ENCODE peak calls at places on chromosomes 1 and 21, in eight cellular contexts. M, X, R, D, J, E, I and N are unnamed samples.

GRCh38 chr1:12414444-12415238 is 184.8 kb downstream of the VPS13D start:
- DNase-seq in M (no peak), X (no peak), R (no peak), D (no peak), J (no peak), E (no peak), I (no peak), N (no peak)

GRCh38 chr1:76901158-76901767 is 34.0 kb downstream of the ST6GALNAC5 start:
- DNase-seq in M (peak; percentile 13), X (peak; percentile 15), R (peak; percentile 43), D (peak; percentile 63), J (no peak), E (no peak), I (peak; percentile 60), N (no peak)

GRCh38 chr1:25023190-25023578 is 93.1 kb upstream of the RUNX3 start:
- DNase-seq in M (no peak), X (no peak), R (no peak), D (no peak), J (no peak), E (no peak), I (no peak), N (no peak)

GRCh38 chr1:168092566-168093355 is 44.0 kb downstream of the GPR161 start:
- DNase-seq in M (no peak), X (no peak), R (peak; percentile 61), D (no peak), J (no peak), E (no peak), I (peak; percentile 24), N (no peak)

GRCh38 chr1:164772635-164773034 is 213.7 kb downstream of the PBX1 start:
- DNase-seq in M (no peak), X (no peak), R (peak; percentile 89), D (peak; percentile 49), J (no peak), E (peak; percentile 69), I (peak; percentile 83), N (peak; percentile 45)

GRCh38 chr1:2828586-2829250 is 27.2 kb upstream of the TTC34 start:
- DNase-seq in M (no peak), X (no peak), R (no peak), D (no peak), J (no peak), E (no peak), I (no peak), N (no peak)

GRCh38 chr1:13965770-13966398 is 265.9 kb downstream of the PRDM2 start:
- DNase-seq in M (no peak), X (no peak), R (peak; percentile 35), D (peak; percentile 75), J (peak; percentile 61), E (peak; percentile 50), I (peak; percentile 82), N (peak; percentile 34)

GRCh38 chr1:38589036-38589435 is 270.5 kb downstream of the RRAGC start:
- DNase-seq in M (no peak), X (no peak), R (no peak), D (no peak), J (no peak), E (peak; percentile 20), I (no peak), N (peak; percentile 55)

GRCh38 chr1:19639999-19640362 is 4.1 kb upstream of the NBL1 start:
- DNase-seq in M (no peak), X (no peak), R (peak; percentile 75), D (no peak), J (no peak), E (no peak), I (peak; percentile 46), N (no peak)

GRCh38 chr1:27858949-27859576 is 13.3 kb upstream of the THEMIS2 start:
- DNase-seq in M (no peak), X (no peak), R (no peak), D (no peak), J (no peak), E (no peak), I (no peak), N (no peak)

GRCh38 chr1:172286629-172287076 is 133.8 kb upstream of the C1orf105 start:
- DNase-seq in M (no peak), X (no peak), R (peak; percentile 26), D (peak; percentile 42), J (peak; percentile 19), E (peak; percentile 47), I (peak; percentile 88), N (no peak)

GRCh38 chr1:56978819-56979218 is 13.0 kb upstream of the C8B start:
- DNase-seq in M (no peak), X (no peak), R (no peak), D (no peak), J (no peak), E (no peak), I (no peak), N (no peak)

GRCh38 chr1:231934797-231935196 is 308.2 kb downstream of the DISC1 start:
- DNase-seq in M (no peak), X (no peak), R (peak; percentile 9), D (no peak), J (peak; percentile 34), E (no peak), I (no peak), N (no peak)

GRCh38 chr1:111920221-111921024 is 69.0 kb downstream of the KCND3 start:
- DNase-seq in M (no peak), X (no peak), R (peak; percentile 35), D (no peak), J (peak; percentile 59), E (peak; percentile 37), I (peak; percentile 58), N (peak; percentile 45)

GRCh38 chr1:21313146-21313885 is 23.1 kb upstream of the ECE1 start:
- DNase-seq in M (no peak), X (no peak), R (no peak), D (no peak), J (no peak), E (peak; percentile 81), I (peak; percentile 82), N (no peak)

GRCh38 chr1:158579733-158580132 is at the start of gene OR10X1:
- DNase-seq in M (no peak), X (no peak), R (no peak), D (no peak), J (no peak), E (no peak), I (no peak), N (no peak)

GRCh38 chr1:155003227-155003765 is 694 bp downstream of the ZBTB7B start:
- DNase-seq in M (no peak), X (no peak), R (peak; percentile 59), D (peak; percentile 69), J (no peak), E (peak; percentile 66), I (no peak), N (no peak)

GRCh38 chr1:19577001-19577400 is 67.1 kb upstream of the NBL1 start:
- DNase-seq in M (no peak), X (no peak), R (no peak), D (no peak), J (no peak), E (peak; percentile 47), I (peak; percentile 49), N (no peak)

GRCh38 chr1:41387667-41388091 is 26.4 kb downstream of the FOXO6 start:
- DNase-seq in M (no peak), X (no peak), R (no peak), D (peak; percentile 89), J (peak; percentile 31), E (peak; percentile 93), I (peak; percentile 61), N (peak; percentile 87)

GRCh38 chr21:16079830-16080229 is 350.0 kb downstream of the USP25 start:
- DNase-seq in M (no peak), X (no peak), R (peak; percentile 38), D (no peak), J (peak; percentile 35), E (no peak), I (no peak), N (no peak)

GRCh38 chr1:44168520-44169098 is 27.2 kb upstream of the KLF18 start:
- DNase-seq in M (no peak), X (no peak), R (peak; percentile 6), D (no peak), J (no peak), E (no peak), I (no peak), N (no peak)

GRCh38 chr1:92362970-92363369 is 64.1 kb downstream of the RPAP2 start:
- DNase-seq in M (no peak), X (no peak), R (no peak), D (no peak), J (no peak), E (no peak), I (no peak), N (no peak)

GRCh38 chr1:19010995-19011696 is 54.7 kb upstream of the IFFO2 start:
- DNase-seq in M (peak; percentile 84), X (no peak), R (peak; percentile 96), D (peak; percentile 55), J (no peak), E (peak; percentile 75), I (peak; percentile 93), N (no peak)

GRCh38 chr1:117479086-117479485 is 111.8 kb downstream of the MAN1A2 start:
- DNase-seq in M (no peak), X (no peak), R (no peak), D (no peak), J (no peak), E (no peak), I (no peak), N (no peak)

GRCh38 chr1:56286506-56286905 is 292.9 kb downstream of the PLPP3 start:
- DNase-seq in M (no peak), X (no peak), R (no peak), D (no peak), J (no peak), E (no peak), I (no peak), N (no peak)

GRCh38 chr1:202625416-202626360 is 84.6 kb downstream of the SYT2 start:
- DNase-seq in M (no peak), X (peak; percentile 74), R (peak; percentile 79), D (peak; percentile 75), J (no peak), E (peak; percentile 75), I (peak; percentile 78), N (peak; percentile 79)

GRCh38 chr1:206786212-206786886 is 14.1 kb upstream of the IL10 start:
- DNase-seq in M (no peak), X (no peak), R (no peak), D (no peak), J (no peak), E (no peak), I (no peak), N (no peak)

GRCh38 chr1:58773406-58773840 is 10.4 kb downstream of the JUN start:
- DNase-seq in M (no peak), X (no peak), R (no peak), D (peak; percentile 30), J (peak; percentile 60), E (peak; percentile 24), I (no peak), N (peak; percentile 43)

GRCh38 chr1:24770891-24771290 is 25.6 kb downstream of the CLIC4 start:
- DNase-seq in M (no peak), X (no peak), R (no peak), D (no peak), J (no peak), E (no peak), I (no peak), N (no peak)

GRCh38 chr1:84722794-84723193 is 32.5 kb upstream of the SSX2IP start:
- DNase-seq in M (no peak), X (no peak), R (no peak), D (no peak), J (no peak), E (peak; percentile 26), I (peak; percentile 51), N (no peak)

GRCh38 chr1:217053666-217054065 is 330.4 kb upstream of the ESRRG start:
- DNase-seq in M (no peak), X (no peak), R (no peak), D (no peak), J (peak; percentile 20), E (no peak), I (no peak), N (no peak)

GRCh38 chr1:224506141-224506814 is 71.7 kb upstream of the WDR26 start:
- DNase-seq in M (no peak), X (no peak), R (no peak), D (no peak), J (no peak), E (no peak), I (no peak), N (no peak)

GRCh38 chr1:40792036-40792435 is 8.4 kb downstream of the KCNQ4 start:
- DNase-seq in M (no peak), X (no peak), R (no peak), D (no peak), J (no peak), E (no peak), I (no peak), N (no peak)

GRCh38 chr1:164380893-164381292 is 178.1 kb upstream of the PBX1 start:
- DNase-seq in M (no peak), X (no peak), R (no peak), D (no peak), J (no peak), E (no peak), I (peak; percentile 66), N (no peak)